ENCODE peak calls at places on chromosomes 1 and 21, in eight cellular contexts. F is GM13976, A is epithelial cell of esophagus, N is mammary epithelial cell, P is progenitor cell of endocrine pancreas, I is breast epithelium, W is heart left ventricle, C is RWPE1. Z is an unnamed sample.

GRCh38 chr1:2606004-2606805 is 19.6 kb downstream of the PRXL2B start:
- DNase-seq in F (no peak), A (no peak), N (no peak), P (no peak), I (no peak), W (peak; percentile 58), C (no peak), Z (no peak)

GRCh38 chr1:39238476-39238875 is 34.0 kb downstream of the MACF1 start:
- DNase-seq in F (no peak), A (peak; percentile 37), N (peak; percentile 50), P (no peak), I (peak; percentile 39), W (no peak), C (no peak), Z (no peak)

GRCh38 chr1:15406911-15407559 is 2.7 kb upstream of the EFHD2 start:
- DNase-seq in F (no peak), A (peak; percentile 79), N (peak; percentile 75), P (no peak), I (no peak), W (no peak), C (no peak), Z (no peak)

GRCh38 chr1:150558761-150559626 is 9.8 kb downstream of the ADAMTSL4 start:
- DNase-seq in F (no peak), A (no peak), N (no peak), P (no peak), I (peak; percentile 61), W (peak; percentile 84), C (no peak), Z (no peak)

GRCh38 chr21:36718951-36719501 is 20.1 kb downstream of the SIM2 start:
- DNase-seq in F (no peak), A (peak; percentile 66), N (peak; percentile 36), P (no peak), I (peak; percentile 38), W (no peak), C (peak; percentile 82), Z (no peak)

GRCh38 chr1:204972461-204972860 is 70.6 kb upstream of the CNTN2 start:
- DNase-seq in F (no peak), A (no peak), N (no peak), P (no peak), I (no peak), W (no peak), C (no peak), Z (no peak)

GRCh38 chr1:246608616-246609376 is 42.5 kb downstream of the CNST start:
- DNase-seq in F (peak; percentile 34), A (peak; percentile 92), N (peak; percentile 85), P (no peak), I (peak; percentile 85), W (peak; percentile 69), C (peak; percentile 87), Z (no peak)

GRCh38 chr1:178418284-178418955 is 78.3 kb downstream of the CLEC20A start:
- DNase-seq in F (no peak), A (no peak), N (no peak), P (no peak), I (no peak), W (no peak), C (no peak), Z (peak; percentile 16)

GRCh38 chr1:182185822-182186756 is 124.6 kb upstream of the ZNF648 start:
- DNase-seq in F (no peak), A (peak; percentile 94), N (peak; percentile 94), P (no peak), I (no peak), W (no peak), C (peak; percentile 95), Z (no peak)

GRCh38 chr1:46134660-46135331 is 2.4 kb upstream of the PIK3R3 start:
- DNase-seq in F (peak; percentile 47), A (peak; percentile 92), N (peak; percentile 89), P (no peak), I (peak; percentile 34), W (no peak), C (peak; percentile 66), Z (no peak)

GRCh38 chr1:73948021-73948420 is 250.0 kb downstream of the LRRIQ3 start:
- DNase-seq in F (no peak), A (no peak), N (no peak), P (no peak), I (no peak), W (no peak), C (no peak), Z (no peak)

GRCh38 chr1:241630476-241630875 is 9.7 kb downstream of the CHML start:
- DNase-seq in F (no peak), A (no peak), N (no peak), P (no peak), I (no peak), W (no peak), C (no peak), Z (no peak)

GRCh38 chr1:29782846-29783500 is 546.7 kb downstream of the PTPRU start:
- DNase-seq in F (no peak), A (no peak), N (no peak), P (no peak), I (no peak), W (no peak), C (no peak), Z (no peak)

GRCh38 chr1:100699744-100700143 is 19.8 kb upstream of the VCAM1 start:
- DNase-seq in F (no peak), A (no peak), N (no peak), P (no peak), I (no peak), W (no peak), C (no peak), Z (no peak)

GRCh38 chr1:21614419-21615115 is 54.6 kb downstream of the RAP1GAP start:
- DNase-seq in F (no peak), A (peak; percentile 77), N (peak; percentile 50), P (no peak), I (no peak), W (no peak), C (peak; percentile 57), Z (no peak)

GRCh38 chr1:155078496-155079209 is at the start of gene EFNA3:
- DNase-seq in F (peak; percentile 91), A (peak; percentile 77), N (peak; percentile 48), P (no peak), I (peak; percentile 66), W (peak; percentile 89), C (peak; percentile 84), Z (no peak)

GRCh38 chr1:155079210-155079486 is 511 bp downstream of the EFNA3 start:
- DNase-seq in F (no peak), A (no peak), N (no peak), P (no peak), I (no peak), W (no peak), C (no peak), Z (no peak)

GRCh38 chr1:155080250-155081228 is 1.9 kb downstream of the EFNA3 start:
- DNase-seq in F (no peak), A (peak; percentile 17), N (no peak), P (peak; percentile 79), I (no peak), W (peak; percentile 61), C (no peak), Z (no peak)

GRCh38 chr1:155077758-155078495 is 710 bp upstream of the EFNA3 start:
- DNase-seq in F (no peak), A (peak; percentile 41), N (peak; percentile 47), P (no peak), I (no peak), W (no peak), C (no peak), Z (no peak)

GRCh38 chr1:155079487-155080249 is 1.0 kb downstream of the EFNA3 start:
- DNase-seq in F (no peak), A (no peak), N (no peak), P (no peak), I (no peak), W (peak; percentile 61), C (no peak), Z (no peak)
- TF ChIP-seq CTCF in F (no peak), A (no peak), N (no peak), P (no peak), I (no peak), W (no peak), C (no peak), Z (no peak)

GRCh38 chr1:32540589-32540988 is 1.4 kb downstream of the ZBTB8A start:
- DNase-seq in F (no peak), A (no peak), N (peak; percentile 3), P (no peak), I (no peak), W (no peak), C (no peak), Z (no peak)

GRCh38 chr1:32541064-32541566 is 1.9 kb downstream of the ZBTB8A start:
- DNase-seq in F (no peak), A (no peak), N (no peak), P (no peak), I (no peak), W (no peak), C (no peak), Z (no peak)

GRCh38 chr1:32536764-32537163 is 2.5 kb upstream of the ZBTB8A start:
- DNase-seq in F (no peak), A (no peak), N (no peak), P (no peak), I (no peak), W (no peak), C (no peak), Z (no peak)

GRCh38 chr1:32539584-32540571 is 651 bp downstream of the ZBTB8A start:
- DNase-seq in F (peak; percentile 74), A (peak; percentile 56), N (peak; percentile 54), P (peak; percentile 51), I (no peak), W (peak; percentile 65), C (peak; percentile 34), Z (no peak)

GRCh38 chr1:32538887-32539583 is at the start of gene ZBTB8A:
- DNase-seq in F (no peak), A (peak; percentile 58), N (peak; percentile 56), P (peak; percentile 17), I (peak; percentile 27), W (no peak), C (peak; percentile 69), Z (peak; percentile 5)
- TF ChIP-seq CTCF in F (no peak), A (no peak), N (peak; percentile 4), P (no peak), I (no peak), W (no peak), C (no peak), Z (no peak)

DNA sequence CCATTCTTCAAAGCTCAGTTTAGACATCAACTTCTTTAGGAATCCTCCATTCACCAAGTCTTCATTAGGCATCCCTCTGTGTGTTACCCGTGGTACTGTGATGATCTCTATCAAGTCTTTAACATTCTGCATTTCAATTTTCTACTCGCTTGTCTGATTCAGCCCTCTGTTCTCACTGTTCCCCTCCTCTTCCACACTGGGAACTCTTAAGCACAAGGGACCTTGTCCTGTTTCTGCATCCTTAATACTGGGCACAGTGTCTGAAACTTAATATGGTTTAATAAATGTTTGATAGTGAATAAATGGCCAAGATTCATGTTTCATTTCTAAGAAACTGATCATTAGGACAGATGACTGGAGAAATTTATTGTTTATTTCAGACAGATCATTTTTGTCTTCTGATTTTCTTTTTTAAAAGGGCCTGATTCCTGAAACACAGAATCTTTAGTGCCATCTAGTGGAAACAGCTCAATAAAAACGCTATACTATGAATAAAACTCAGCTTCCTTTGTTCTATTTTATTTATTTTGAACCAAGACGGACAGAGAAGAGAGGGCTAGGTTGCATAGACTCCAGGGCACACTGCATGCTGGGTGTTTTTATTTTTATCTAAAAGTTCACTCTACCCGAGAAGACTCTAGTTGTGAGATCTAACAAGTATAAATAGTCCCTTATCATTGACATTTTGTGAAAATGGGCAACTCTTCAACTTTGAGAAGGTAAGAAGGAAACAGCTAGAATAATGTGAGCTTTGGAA is 7.0 kb upstream of the TRIM45 start:
- DNase-seq in F (peak; percentile 39), A (peak; percentile 47), N (peak; percentile 16), P (no peak), I (no peak), W (no peak), C (peak; percentile 49), Z (no peak)
- TF ChIP-seq CTCF in F (peak; percentile 51), A (peak; percentile 47), N (peak; percentile 53), P (peak; percentile 47), I (peak; percentile 39), W (peak; percentile 57), C (peak; percentile 67), Z (peak; percentile 28)

GRCh38 chr21:39086547-39086946 is 96.7 kb downstream of the PSMG1 start:
- DNase-seq in F (no peak), A (no peak), N (no peak), P (no peak), I (no peak), W (no peak), C (no peak), Z (no peak)
- TF ChIP-seq CTCF in F (no peak), A (no peak), N (no peak), P (no peak), I (no peak), W (no peak), C (no peak), Z (no peak)